ENCODE peak calls at places on chromosomes 5 and 9, in ten cellular contexts. One of them, this sample, is unnamed.

GRCh38 chr9:4832786-4833579 is 40.2 kb downstream of the RCL1 start:
- DNase-seq in stimulated activated CD4-positive, alpha-beta T cell treated with anti-CD3 and anti-CD28 coated beads, Interleukin-1b, Interleukin-23, amount 100 ng/mL, for 4 hours: no peak
- DNase-seq in NCI-H69: no peak
- DNase-seq in body of pancreas: no peak
- DNase-seq in AG04450: peak
- DNase-seq in activated naive CD4-positive, alpha-beta T cell: no peak
- DNase-seq in CD8-positive, alpha-beta memory T cell: no peak
- DNase-seq in ELF-1: no peak
- DNase-seq in progenitor cell of endocrine pancreas: no peak
- DNase-seq in mammary epithelial cell: peak
- DNase-seq in this sample: peak

GRCh38 chr9:110427497-110428104 is 89.9 kb upstream of the TXNDC8 start:
- DNase-seq in stimulated activated CD4-positive, alpha-beta T cell treated with anti-CD3 and anti-CD28 coated beads, Interleukin-1b, Interleukin-23, amount 100 ng/mL, for 4 hours: peak
- DNase-seq in NCI-H69: peak
- DNase-seq in body of pancreas: peak
- DNase-seq in AG04450: no peak
- DNase-seq in activated naive CD4-positive, alpha-beta T cell: no peak
- DNase-seq in CD8-positive, alpha-beta memory T cell: no peak
- DNase-seq in ELF-1: peak
- DNase-seq in progenitor cell of endocrine pancreas: no peak
- DNase-seq in mammary epithelial cell: peak
- DNase-seq in this sample: no peak

GRCh38 chr9:32289756-32290155 is 94.7 kb upstream of the ACO1 start:
- DNase-seq in stimulated activated CD4-positive, alpha-beta T cell treated with anti-CD3 and anti-CD28 coated beads, Interleukin-1b, Interleukin-23, amount 100 ng/mL, for 4 hours: no peak
- DNase-seq in NCI-H69: no peak
- DNase-seq in body of pancreas: no peak
- DNase-seq in AG04450: no peak
- DNase-seq in activated naive CD4-positive, alpha-beta T cell: no peak
- DNase-seq in CD8-positive, alpha-beta memory T cell: no peak
- DNase-seq in ELF-1: no peak
- DNase-seq in progenitor cell of endocrine pancreas: no peak
- DNase-seq in mammary epithelial cell: no peak
- DNase-seq in this sample: no peak

GRCh38 chr5:132678735-132679134 is 4.9 kb downstream of the IL4 start:
- DNase-seq in stimulated activated CD4-positive, alpha-beta T cell treated with anti-CD3 and anti-CD28 coated beads, Interleukin-1b, Interleukin-23, amount 100 ng/mL, for 4 hours: no peak
- DNase-seq in NCI-H69: no peak
- DNase-seq in body of pancreas: no peak
- DNase-seq in AG04450: no peak
- DNase-seq in activated naive CD4-positive, alpha-beta T cell: no peak
- DNase-seq in CD8-positive, alpha-beta memory T cell: no peak
- DNase-seq in ELF-1: no peak
- DNase-seq in progenitor cell of endocrine pancreas: no peak
- DNase-seq in mammary epithelial cell: no peak
- DNase-seq in this sample: no peak

GRCh38 chr9:27365977-27366376 is 69.0 kb upstream of the EQTN start:
- DNase-seq in stimulated activated CD4-positive, alpha-beta T cell treated with anti-CD3 and anti-CD28 coated beads, Interleukin-1b, Interleukin-23, amount 100 ng/mL, for 4 hours: peak
- DNase-seq in NCI-H69: no peak
- DNase-seq in body of pancreas: no peak
- DNase-seq in AG04450: no peak
- DNase-seq in activated naive CD4-positive, alpha-beta T cell: no peak
- DNase-seq in CD8-positive, alpha-beta memory T cell: peak
- DNase-seq in ELF-1: no peak
- DNase-seq in progenitor cell of endocrine pancreas: no peak
- DNase-seq in mammary epithelial cell: no peak
- DNase-seq in this sample: no peak

GRCh38 chr5:148306446-148306845 is 5.8 kb upstream of the SPINK7 start:
- DNase-seq in stimulated activated CD4-positive, alpha-beta T cell treated with anti-CD3 and anti-CD28 coated beads, Interleukin-1b, Interleukin-23, amount 100 ng/mL, for 4 hours: no peak
- DNase-seq in NCI-H69: no peak
- DNase-seq in body of pancreas: no peak
- DNase-seq in AG04450: no peak
- DNase-seq in activated naive CD4-positive, alpha-beta T cell: no peak
- DNase-seq in CD8-positive, alpha-beta memory T cell: no peak
- DNase-seq in ELF-1: no peak
- DNase-seq in progenitor cell of endocrine pancreas: no peak
- DNase-seq in mammary epithelial cell: no peak
- DNase-seq in this sample: no peak

GRCh38 chr5:103208460-103208859 is 50.1 kb upstream of the MACIR start:
- DNase-seq in stimulated activated CD4-positive, alpha-beta T cell treated with anti-CD3 and anti-CD28 coated beads, Interleukin-1b, Interleukin-23, amount 100 ng/mL, for 4 hours: no peak
- DNase-seq in NCI-H69: no peak
- DNase-seq in body of pancreas: no peak
- DNase-seq in AG04450: no peak
- DNase-seq in activated naive CD4-positive, alpha-beta T cell: no peak
- DNase-seq in CD8-positive, alpha-beta memory T cell: no peak
- DNase-seq in ELF-1: no peak
- DNase-seq in progenitor cell of endocrine pancreas: no peak
- DNase-seq in mammary epithelial cell: no peak
- DNase-seq in this sample: no peak

GRCh38 chr5:54671111-54671531 is 153.6 kb downstream of the SNX18 start:
- DNase-seq in stimulated activated CD4-positive, alpha-beta T cell treated with anti-CD3 and anti-CD28 coated beads, Interleukin-1b, Interleukin-23, amount 100 ng/mL, for 4 hours: no peak
- DNase-seq in NCI-H69: peak
- DNase-seq in body of pancreas: no peak
- DNase-seq in AG04450: no peak
- DNase-seq in activated naive CD4-positive, alpha-beta T cell: no peak
- DNase-seq in CD8-positive, alpha-beta memory T cell: no peak
- DNase-seq in ELF-1: no peak
- DNase-seq in progenitor cell of endocrine pancreas: no peak
- DNase-seq in mammary epithelial cell: peak
- DNase-seq in this sample: no peak

GRCh38 chr5:54756796-54757402 is 228.5 kb downstream of the ESM1 start:
- DNase-seq in stimulated activated CD4-positive, alpha-beta T cell treated with anti-CD3 and anti-CD28 coated beads, Interleukin-1b, Interleukin-23, amount 100 ng/mL, for 4 hours: no peak
- DNase-seq in NCI-H69: no peak
- DNase-seq in body of pancreas: no peak
- DNase-seq in AG04450: no peak
- DNase-seq in activated naive CD4-positive, alpha-beta T cell: no peak
- DNase-seq in CD8-positive, alpha-beta memory T cell: no peak
- DNase-seq in ELF-1: no peak
- DNase-seq in progenitor cell of endocrine pancreas: no peak
- DNase-seq in mammary epithelial cell: peak
- DNase-seq in this sample: no peak

GRCh38 chr5:160293901-160294561 is 18.3 kb downstream of the CCNJL start:
- DNase-seq in stimulated activated CD4-positive, alpha-beta T cell treated with anti-CD3 and anti-CD28 coated beads, Interleukin-1b, Interleukin-23, amount 100 ng/mL, for 4 hours: no peak
- DNase-seq in NCI-H69: peak
- DNase-seq in body of pancreas: no peak
- DNase-seq in AG04450: no peak
- DNase-seq in activated naive CD4-positive, alpha-beta T cell: no peak
- DNase-seq in CD8-positive, alpha-beta memory T cell: no peak
- DNase-seq in ELF-1: peak
- DNase-seq in progenitor cell of endocrine pancreas: no peak
- DNase-seq in mammary epithelial cell: peak
- DNase-seq in this sample: no peak

This sample was measured in HFF-Myc.